ENCODE peak calls at places on chromosomes 13 and 19, in five cellular contexts. L, I, C, Y and Q are unnamed samples.

GRCh38 chr19:38792250-38793111 is 3.5 kb downstream of the LGALS7B start:
- DNase-seq in L (no peak), I (peak), C (peak), Y (no peak), Q (no peak)

GRCh38 chr19:39032164-39032918 is at the start of gene FBXO27:
- DNase-seq in L (peak), I (peak), C (peak), Y (peak), Q (peak)

GRCh38 chr13:49441846-49442245 is 2.0 kb downstream of the CAB39L start:
- DNase-seq in L (no peak), I (no peak), C (no peak), Y (no peak), Q (no peak)

GRCh38 chr13:32228330-32229041 is 86.7 kb downstream of the ZAR1L start:
- DNase-seq in L (no peak), I (no peak), C (no peak), Y (no peak), Q (peak)

GRCh38 chr13:36006895-36007294 is 124.3 kb downstream of the DCLK1 start:
- DNase-seq in L (no peak), I (no peak), C (no peak), Y (no peak), Q (no peak)

GRCh38 chr19:30518965-30519606 is 146.9 kb downstream of the ZNF536 start:
- DNase-seq in L (no peak), I (no peak), C (no peak), Y (no peak), Q (no peak)

GRCh38 chr13:84446972-84447700 is 564.9 kb upstream of the SLITRK1 start:
- DNase-seq in L (no peak), I (no peak), C (no peak), Y (no peak), Q (peak)

GRCh38 chr13:45501175-45501526 is 36.4 kb downstream of the COG3 start:
- DNase-seq in L (no peak), I (no peak), C (no peak), Y (no peak), Q (no peak)

GRCh38 chr19:31675187-31675913 is 326.1 kb upstream of the TSHZ3 start:
- DNase-seq in L (no peak), I (no peak), C (no peak), Y (no peak), Q (no peak)

GRCh38 chr13:112055417-112056206 is 11.3 kb upstream of the SOX1 start:
- DNase-seq in L (no peak), I (no peak), C (no peak), Y (no peak), Q (no peak)

GRCh38 chr19:29245221-29245620 is 32.3 kb upstream of the UQCRFS1 start:
- DNase-seq in L (peak), I (no peak), C (no peak), Y (no peak), Q (no peak)

GRCh38 chr19:18832331-18833140 is 777 bp downstream of the UPF1 start:
- DNase-seq in L (no peak), I (no peak), C (no peak), Y (peak), Q (peak)

GRCh38 chr13:43180036-43180660 is 156.8 kb downstream of the DNAJC15 start:
- DNase-seq in L (no peak), I (no peak), C (no peak), Y (no peak), Q (no peak)

GRCh38 chr19:6127716-6128335 is 7.6 kb upstream of the ACSBG2 start:
- DNase-seq in L (no peak), I (no peak), C (no peak), Y (no peak), Q (no peak)

GRCh38 chr19:56838930-56839664 is 1.4 kb downstream of the PEG3 start:
- DNase-seq in L (peak), I (peak), C (peak), Y (peak), Q (no peak)

GRCh38 chr19:3700242-3701032 is at the start of gene PIP5K1C:
- DNase-seq in L (peak), I (peak), C (peak), Y (peak), Q (peak)

GRCh38 chr19:28330831-28331230 is 882.1 kb downstream of the UQCRFS1 start:
- DNase-seq in L (no peak), I (no peak), C (no peak), Y (no peak), Q (peak)

GRCh38 chr19:10712041-10712440 is 5.8 kb upstream of the DNM2 start:
- DNase-seq in L (no peak), I (no peak), C (no peak), Y (no peak), Q (no peak)

GRCh38 chr19:6272913-6273600 is 6.7 kb downstream of the MLLT1 start:
- DNase-seq in L (no peak), I (no peak), C (no peak), Y (no peak), Q (no peak)

GRCh38 chr19:46678110-46678732 is 17.2 kb upstream of the DACT3 start:
- DNase-seq in L (no peak), I (no peak), C (no peak), Y (no peak), Q (no peak)

GRCh38 chr13:94329754-94330551 is 149.5 kb downstream of the DCT start:
- DNase-seq in L (peak), I (no peak), C (no peak), Y (no peak), Q (no peak)

GRCh38 chr13:112095354-112095753 is 28.4 kb downstream of the SOX1 start:
- DNase-seq in L (no peak), I (no peak), C (no peak), Y (no peak), Q (no peak)

GRCh38 chr19:38506723-38507550 is 73.4 kb downstream of the RYR1 start:
- DNase-seq in L (no peak), I (peak), C (peak), Y (peak), Q (peak)

GRCh38 chr13:40109324-40109958 is 454.0 kb downstream of the COG6 start:
- DNase-seq in L (no peak), I (no peak), C (no peak), Y (no peak), Q (no peak)

GRCh38 chr13:22880756-22881701 is 299.8 kb upstream of the SGCG start:
- DNase-seq in L (no peak), I (no peak), C (no peak), Y (no peak), Q (no peak)

GRCh38 chr13:33932765-33933406 is 114.9 kb downstream of the RFC3 start:
- DNase-seq in L (no peak), I (no peak), C (no peak), Y (no peak), Q (no peak)

GRCh38 chr19:47853003-47853402 is 6.0 kb upstream of the TPRX2 start:
- DNase-seq in L (no peak), I (no peak), C (no peak), Y (no peak), Q (no peak)

GRCh38 chr19:50535672-50536071 is 22.0 kb upstream of the ASPDH start:
- DNase-seq in L (no peak), I (no peak), C (no peak), Y (no peak), Q (no peak)

GRCh38 chr13:44052843-44053607 is 173.3 kb downstream of the LACC1 start:
- DNase-seq in L (no peak), I (peak), C (peak), Y (no peak), Q (peak)

GRCh38 chr19:11164879-11165406 is 9.4 kb upstream of the SPC24 start:
- DNase-seq in L (peak), I (peak), C (peak), Y (no peak), Q (peak)

GRCh38 chr19:11041966-11042627 is 47.2 kb upstream of the LDLR start:
- DNase-seq in L (peak), I (peak), C (no peak), Y (peak), Q (no peak)

GRCh38 chr13:99367663-99368448 is 60.7 kb upstream of the GPR183 start:
- DNase-seq in L (no peak), I (no peak), C (no peak), Y (no peak), Q (no peak)

GRCh38 chr19:23033721-23034120 is 30.7 kb upstream of the ZNF728 start:
- DNase-seq in L (no peak), I (no peak), C (no peak), Y (no peak), Q (no peak)

GRCh38 chr13:33543089-33543459 is 257.5 kb upstream of the STARD13 start:
- DNase-seq in L (no peak), I (no peak), C (no peak), Y (no peak), Q (no peak)

GRCh38 chr19:49950956-49951526 is 9.9 kb downstream of the SIGLEC11 start:
- DNase-seq in L (no peak), I (no peak), C (no peak), Y (no peak), Q (no peak)

GRCh38 chr19:24054044-24054935 is 32.7 kb upstream of the ZNF254 start:
- DNase-seq in L (no peak), I (no peak), C (no peak), Y (no peak), Q (no peak)

GRCh38 chr19:35509861-35510625 is 3.4 kb downstream of the DMKN start:
- DNase-seq in L (peak), I (peak), C (peak), Y (peak), Q (peak)

GRCh38 chr19:52995711-52996110 is 18.0 kb upstream of the ERVV-1 start:
- DNase-seq in L (no peak), I (no peak), C (no peak), Y (no peak), Q (no peak)

GRCh38 chr13:114283581-114283980 is 2.2 kb downstream of the UPF3A start:
- DNase-seq in L (no peak), I (no peak), C (no peak), Y (no peak), Q (no peak)

GRCh38 chr13:52179925-52180324 is 20.5 kb upstream of the NEK3 start:
- DNase-seq in L (no peak), I (no peak), C (no peak), Y (no peak), Q (no peak)

GRCh38 chr13:29227560-29227959 is 367.9 kb downstream of the SLC7A1 start:
- DNase-seq in L (no peak), I (no peak), C (no peak), Y (no peak), Q (no peak)
- H3K27ac ChIP-seq in L (no peak), I (no peak), C (no peak), Y (no peak), Q (no peak)

GRCh38 chr19:1382250-1382649 is 1.5 kb upstream of the NDUFS7 start:
- DNase-seq in L (no peak), I (no peak), C (no peak), Y (no peak), Q (no peak)

GRCh38 chr19:1384085-1384462 is 367 bp downstream of the NDUFS7 start:
- DNase-seq in L (no peak), I (no peak), C (no peak), Y (no peak), Q (no peak)

GRCh38 chr19:1384478-1385110 is 887 bp downstream of the NDUFS7 start:
- DNase-seq in L (no peak), I (no peak), C (no peak), Y (no peak), Q (no peak)

GRCh38 chr19:1383014-1383310 is 745 bp upstream of the NDUFS7 start:
- DNase-seq in L (no peak), I (no peak), C (no peak), Y (no peak), Q (no peak)

DNA sequence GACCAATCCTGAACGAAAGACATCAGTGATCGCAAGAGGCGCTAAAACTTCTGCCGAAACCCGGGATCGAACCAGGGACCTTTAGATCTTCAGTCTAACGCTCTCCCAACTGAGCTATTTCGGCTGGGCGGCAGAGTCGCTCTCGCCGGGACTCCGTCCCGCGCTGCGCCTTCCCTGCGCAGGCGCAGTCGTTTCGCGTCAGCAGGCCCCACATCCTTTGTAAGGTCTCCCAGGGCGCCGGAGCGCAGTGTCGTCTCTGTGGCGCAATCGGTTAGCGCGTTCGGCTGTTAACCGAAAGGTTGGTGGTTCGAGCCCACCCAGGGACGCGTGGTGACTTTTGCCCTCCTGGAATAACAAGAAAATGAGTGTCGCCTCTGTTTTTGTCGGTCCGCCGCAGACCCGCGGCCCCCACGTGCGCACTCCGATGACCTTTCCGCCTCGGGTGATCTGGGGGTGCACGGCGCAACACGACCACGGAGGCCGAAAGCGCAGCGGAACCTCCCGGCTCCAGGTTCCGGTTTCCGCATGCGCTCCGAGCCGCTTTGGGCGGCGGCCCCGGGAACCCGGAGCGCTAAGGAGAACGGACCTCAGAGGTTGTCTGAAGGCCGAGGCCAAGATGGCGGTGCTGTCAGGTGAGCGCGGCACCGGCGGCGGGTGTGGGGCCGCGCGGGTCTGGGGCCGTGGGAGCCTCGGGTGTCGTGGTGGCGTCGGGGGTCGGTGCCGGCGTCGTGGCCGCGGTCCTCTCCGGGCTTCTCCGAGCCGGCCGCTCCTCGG is at the start of gene NDUFS7:
- DNase-seq in L (peak), I (peak), C (peak), Y (peak), Q (peak)
- TF ChIP-seq CTCF in L (no peak), I (no peak), C (no peak), Y (no peak), Q (peak)

GRCh38 chr13:28533049-28533436 is 38.1 kb upstream of the FLT1 start:
- DNase-seq in L (no peak), I (no peak), C (no peak), Y (no peak), Q (no peak)
- H3K4me3 ChIP-seq in L (no peak), I (no peak), C (peak), Y (peak), Q (peak)

GRCh38 chr19:13092206-13092605 is 10.5 kb downstream of the LYL1 start:
- DNase-seq in L (no peak), I (no peak), C (no peak), Y (no peak), Q (no peak)

GRCh38 chr19:13089857-13090507 is 12.7 kb downstream of the LYL1 start:
- DNase-seq in L (no peak), I (no peak), C (no peak), Y (no peak), Q (no peak)

GRCh38 chr19:13092608-13093260 is 9.9 kb downstream of the LYL1 start:
- DNase-seq in L (no peak), I (no peak), C (no peak), Y (no peak), Q (no peak)

GRCh38 chr19:13090511-13091231 is 12.0 kb downstream of the LYL1 start:
- DNase-seq in L (no peak), I (no peak), C (no peak), Y (no peak), Q (no peak)

DNA sequence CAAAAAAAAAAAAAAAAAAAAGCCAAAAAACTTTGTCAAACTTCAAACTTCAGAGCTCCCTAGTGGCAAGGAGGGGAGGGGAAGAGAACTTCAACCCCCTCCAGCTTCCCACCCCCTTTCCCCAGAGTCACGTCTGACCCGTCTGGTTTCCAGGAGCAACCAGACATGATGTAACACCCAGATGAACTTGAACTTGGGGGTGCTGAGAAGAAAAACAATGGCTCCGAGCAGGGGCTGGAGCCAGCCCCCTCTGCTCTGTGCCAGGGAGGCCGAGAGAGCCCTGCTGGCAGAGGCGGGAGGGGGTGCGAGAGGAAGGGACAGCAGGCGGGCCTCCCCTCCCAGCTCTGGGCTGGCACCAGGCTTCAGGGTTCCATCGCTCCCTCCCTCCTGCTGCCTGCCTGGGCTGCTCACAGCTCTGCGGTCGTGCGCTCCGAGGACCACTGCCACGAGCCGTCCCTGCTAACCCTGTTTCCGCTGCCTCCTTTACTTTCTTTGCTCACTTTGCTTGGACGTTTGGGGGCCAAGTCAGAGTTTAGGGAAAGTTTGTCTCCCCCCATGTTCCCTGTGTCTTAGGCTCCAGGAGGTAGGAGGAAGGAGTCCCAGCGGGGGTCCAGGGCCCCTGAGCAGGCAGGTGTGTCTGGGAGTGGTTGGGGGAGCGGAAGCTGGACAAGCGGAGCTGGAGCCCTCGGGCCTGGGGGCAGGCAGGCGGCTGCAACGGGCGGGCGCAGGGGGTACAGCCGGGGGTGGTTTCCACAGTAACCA is 11.1 kb downstream of the LYL1 start:
- DNase-seq in L (no peak), I (no peak), C (peak), Y (no peak), Q (no peak)
- H3K27ac ChIP-seq in L (peak), I (peak), C (peak), Y (no peak), Q (no peak)

GRCh38 chr19:16624236-16624635 is 3.8 kb downstream of the MED26 start:
- DNase-seq in L (no peak), I (no peak), C (no peak), Y (no peak), Q (no peak)

GRCh38 chr19:16623066-16623465 is 4.9 kb downstream of the MED26 start:
- DNase-seq in L (no peak), I (no peak), C (no peak), Y (no peak), Q (no peak)

GRCh38 chr19:16621165-16621800 is 6.7 kb downstream of the MED26 start:
- DNase-seq in L (no peak), I (no peak), C (no peak), Y (no peak), Q (no peak)

GRCh38 chr19:16625183-16625958 is 2.6 kb downstream of the MED26 start:
- DNase-seq in L (no peak), I (no peak), C (no peak), Y (no peak), Q (no peak)

DNA sequence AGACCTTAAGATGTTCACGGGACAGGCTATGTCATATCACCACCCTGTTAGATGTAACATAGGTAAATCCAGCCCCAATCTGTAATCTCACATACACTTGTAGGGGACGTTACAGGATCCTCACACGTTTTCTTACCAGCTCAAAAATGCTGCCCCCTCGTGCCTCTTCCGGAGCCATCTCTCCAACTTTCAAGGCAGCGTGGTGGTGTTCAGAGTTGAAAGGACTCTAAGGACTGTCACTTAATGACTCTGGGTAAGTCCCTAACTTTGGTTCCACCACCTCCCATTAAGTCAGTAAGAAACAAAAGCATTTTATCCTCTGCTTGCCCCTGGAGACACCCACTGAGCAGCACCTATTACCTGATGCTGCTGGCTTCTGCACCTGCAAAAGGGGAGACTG is 4.4 kb downstream of the MED26 start:
- DNase-seq in L (no peak), I (no peak), C (no peak), Y (no peak), Q (no peak)
- TF ChIP-seq CTCF in L (no peak), I (no peak), C (no peak), Y (no peak), Q (no peak)